ENCODE peak calls at places on chromosomes 12 and 14, in five cellular contexts. J is cardiac muscle cell; N is nephron progenitor cell; C is stimulated activated CD8-positive, alpha-beta memory T cell treated with anti-CD3 and anti-CD28 coated beads, Interleukin-15, amount 100 ng/mL, for 1 hour; P is stimulated activated CD4-positive, alpha-beta T cell treated with anti-CD3 and anti-CD28 coated beads, TNF-alpha, amount 100 ng/mL, for 24 hours. U is an unnamed sample.

GRCh38 chr12:130127527-130127908 is 34.7 kb upstream of the FZD10 start:
- DNase-seq in J (no peak), P (no peak), N (no peak), C (no peak), U (no peak)

GRCh38 chr12:51622564-51622963 is 31.5 kb downstream of the SCN8A start:
- DNase-seq in C (no peak), P (no peak), J (no peak), N (no peak), U (no peak)

GRCh38 chr14:74299061-74299545 is 3.6 kb downstream of the ABCD4 start:
- DNase-seq in P (peak), N (no peak), J (no peak), C (no peak), U (no peak)

GRCh38 chr12:116659771-116660481 is 77.9 kb downstream of the SPRING1 start:
- DNase-seq in J (no peak), C (no peak), N (no peak), P (no peak), U (peak)

GRCh38 chr12:52903285-52903854 is 1.5 kb downstream of the KRT8 start:
- DNase-seq in P (peak), J (peak), C (no peak), N (peak), U (no peak)

GRCh38 chr12:27614866-27615265 is 81.4 kb upstream of the REP15 start:
- DNase-seq in N (no peak), J (no peak), C (no peak), P (no peak), U (no peak)

GRCh38 chr12:26803552-26803951 is 29.4 kb downstream of the ITPR2 start:
- DNase-seq in C (no peak), N (no peak), P (no peak), J (no peak), U (peak)

GRCh38 chr12:130764475-130765185 is 48.5 kb upstream of the RIMBP2 start:
- DNase-seq in P (peak), N (no peak), J (peak), C (no peak), U (no peak)

GRCh38 chr12:106840217-106840616 is 65.7 kb downstream of the RIC8B start:
- DNase-seq in P (no peak), N (peak), C (no peak), J (peak), U (peak)

GRCh38 chr14:71538288-71538687 is 393.9 kb upstream of the RGS6 start:
- DNase-seq in C (no peak), J (no peak), N (no peak), P (no peak), U (no peak)

GRCh38 chr14:94659953-94660946 is 48.1 kb downstream of the SERPINA3 start:
- DNase-seq in J (no peak), N (no peak), C (no peak), P (no peak), U (peak)

GRCh38 chr12:124386661-124387509 is 92.0 kb downstream of the RFLNA start:
- DNase-seq in P (no peak), C (no peak), N (peak), J (no peak), U (no peak)

GRCh38 chr12:57242691-57243454 is 8.1 kb downstream of the STAC3 start:
- DNase-seq in J (peak), C (peak), N (peak), P (peak), U (no peak)

GRCh38 chr14:71647086-71647784 is 285.0 kb upstream of the RGS6 start:
- DNase-seq in J (no peak), N (no peak), C (no peak), P (no peak), U (peak)

GRCh38 chr12:79482921-79483320 is 207.8 kb downstream of the PAWR start:
- DNase-seq in J (no peak), P (no peak), C (no peak), N (no peak), U (no peak)

GRCh38 chr12:16562413-16562812 is 43.5 kb downstream of the LMO3 start:
- DNase-seq in C (no peak), P (no peak), J (no peak), N (peak), U (no peak)

GRCh38 chr12:47744005-47744651 is 14.6 kb downstream of the RAPGEF3 start:
- DNase-seq in C (peak), J (no peak), N (no peak), P (peak), U (no peak)

GRCh38 chr12:130026608-130027176 is 122.9 kb upstream of the TMEM132D start:
- DNase-seq in P (peak), J (peak), N (peak), C (no peak), U (peak)

GRCh38 chr12:14902465-14902864 is 16.8 kb upstream of the MGP start:
- DNase-seq in J (no peak), P (no peak), N (no peak), C (no peak), U (no peak)

GRCh38 chr14:55599250-55599879 is 19.4 kb downstream of the KTN1 start:
- DNase-seq in N (no peak), J (no peak), C (no peak), P (no peak), U (no peak)

GRCh38 chr14:54572316-54572715 is 5.4 kb downstream of the SAMD4A start:
- DNase-seq in J (peak), P (no peak), N (no peak), C (no peak), U (no peak)

GRCh38 chr12:18320036-18320617 is 58.8 kb downstream of the PIK3C2G start:
- DNase-seq in J (peak), C (no peak), N (peak), P (no peak), U (peak)

GRCh38 chr14:67111031-67111430 is 78.2 kb upstream of the GARIN2 start:
- DNase-seq in C (no peak), J (no peak), P (no peak), N (no peak), U (no peak)

GRCh38 chr14:68951800-68952540 is 27.1 kb downstream of the ACTN1 start:
- DNase-seq in J (no peak), P (no peak), C (no peak), N (no peak), U (no peak)

GRCh38 chr12:7017870-7018349 is 366 bp downstream of the LPCAT3 start:
- DNase-seq in C (no peak), P (no peak), J (no peak), N (peak), U (no peak)

GRCh38 chr12:31000751-31001150 is 72.9 kb upstream of the DDX11 start:
- DNase-seq in J (no peak), N (no peak), P (no peak), C (no peak), U (no peak)

GRCh38 chr14:72610096-72610830 is 283.6 kb downstream of the DPF3 start:
- DNase-seq in J (no peak), N (no peak), P (no peak), C (no peak), U (no peak)